ENCODE peak calls at places on chromosomes 12 and 14, in nine cellular contexts. B is CD4-positive, CD25-positive, alpha-beta regulatory T cell; C is right atrium auricular region; V is lung; H is Peyer's patch; T is OCI-LY7; W is A549; E is PC-9; N is psoas muscle. U is an unnamed sample. For H3K4me1 and H3K9me3, the result is how much of the 10 kb centered on the place peaks cover.

GRCh38 chr12:131135786-131136538 is 182.3 kb downstream of the ADGRD1 start:
- DNase-seq in H (no peak), B (no peak), E (no peak), C (no peak), W (no peak), V (no peak), N (no peak), T (no peak), U (no peak)

GRCh38 chr12:19671695-19672094 is 232.4 kb downstream of the AEBP2 start:
- DNase-seq in N (no peak), C (no peak), H (no peak), W (no peak), T (no peak), V (no peak), B (no peak), E (no peak), U (no peak)

GRCh38 chr12:90015228-90015627 is 306.6 kb upstream of the ATP2B1 start:
- DNase-seq in E (no peak), T (no peak), B (no peak), V (no peak), C (no peak), W (no peak), N (no peak), H (no peak), U (no peak)

GRCh38 chr12:51357374-51358047 is 11.0 kb upstream of the CELA1 start:
- DNase-seq in B (no peak), C (no peak), E (no peak), N (no peak), V (no peak), H (peak), W (no peak), T (peak), U (no peak)

GRCh38 chr14:91354979-91355685 is 62.5 kb downstream of the CCDC88C start:
- DNase-seq in H (no peak), N (no peak), V (no peak), B (no peak), T (peak), E (no peak), C (no peak), W (peak), U (peak)

GRCh38 chr14:99598774-99599173 is 5.2 kb downstream of the CCDC85C start:
- DNase-seq in C (no peak), E (no peak), B (no peak), H (no peak), V (no peak), T (no peak), W (no peak), N (no peak), U (no peak)

GRCh38 chr12:67388331-67389163 is 119.4 kb downstream of the CAND1 start:
- DNase-seq in V (no peak), T (peak), B (no peak), H (no peak), E (no peak), W (peak), C (no peak), N (no peak), U (no peak)

GRCh38 chr12:19287302-19287701 is 152.0 kb upstream of the AEBP2 start:
- DNase-seq in H (no peak), E (no peak), B (no peak), C (no peak), T (no peak), V (no peak), N (no peak), W (no peak), U (no peak)

GRCh38 chr12:75553398-75553797 is 42.0 kb upstream of the KRR1 start:
- DNase-seq in H (no peak), T (no peak), V (no peak), E (peak), W (no peak), B (no peak), C (no peak), N (no peak), U (no peak)

GRCh38 chr14:35761922-35762321 is 47.2 kb downstream of the RALGAPA1 start:
- DNase-seq in V (no peak), W (no peak), C (no peak), N (no peak), T (no peak), E (no peak), H (no peak), B (no peak), U (no peak)

GRCh38 chr12:120496353-120497340 is 734 bp downstream of the DYNLL1 start:
- DNase-seq in V (peak), N (peak), C (peak), W (peak), B (peak), H (peak), T (peak), E (peak), U (peak)

GRCh38 chr12:70543444-70543843 is 93.8 kb downstream of the PTPRB start:
- DNase-seq in H (no peak), T (no peak), E (peak), V (no peak), B (no peak), N (no peak), C (no peak), W (peak), U (no peak)

GRCh38 chr12:49962861-49963765 is 1.4 kb downstream of the AQP5 start:
- DNase-seq in T (no peak), V (peak), W (peak), H (no peak), E (peak), N (no peak), B (no peak), C (no peak), U (peak)

GRCh38 chr14:54776361-54777001 is 126.1 kb downstream of the GCH1 start:
- DNase-seq in V (no peak), T (no peak), W (no peak), B (peak), E (peak), N (peak), C (no peak), H (peak), U (peak)

GRCh38 chr12:15074351-15074750 is 101.5 kb downstream of the PDE6H start:
- DNase-seq in N (no peak), H (no peak), V (no peak), B (no peak), C (no peak), E (no peak), T (no peak), W (no peak), U (no peak)

GRCh38 chr12:109878749-109879148 is 1.6 kb downstream of the GLTP start:
- DNase-seq in B (no peak), N (no peak), E (no peak), H (no peak), C (no peak), T (no peak), W (no peak), V (no peak), U (no peak)

GRCh38 chr14:100610511-100611217 is 23.4 kb upstream of the BEGAIN start:
- DNase-seq in W (peak), B (no peak), T (no peak), E (no peak), N (no peak), V (no peak), C (no peak), H (no peak), U (peak)

GRCh38 chr14:64804754-64805260 is 74.9 kb downstream of the SPTB start:
- DNase-seq in T (no peak), H (no peak), E (no peak), V (no peak), N (no peak), C (no peak), B (no peak), W (no peak), U (no peak)

GRCh38 chr12:27474344-27474743 is 27.8 kb downstream of the SMCO2 start:
- DNase-seq in W (no peak), B (no peak), V (no peak), N (no peak), H (no peak), T (no peak), E (no peak), C (no peak), U (no peak)

GRCh38 chr14:73761621-73762355 is 47.6 kb upstream of the PNMA1 start:
- DNase-seq in T (peak), B (no peak), C (no peak), E (no peak), W (no peak), H (no peak), V (no peak), N (no peak), U (no peak)
- H3K4me1 ChIP-seq in T (half or more), B (half or more), C (half or more), E (under half), W (half or more), H (half or more), V (under half), N (half or more), U (half or more)

GRCh38 chr14:105857816-105858675 is 331.7 kb downstream of the TMEM121 start:
- DNase-seq in C (no peak), E (no peak), W (no peak), B (peak), V (no peak), H (peak), N (peak), T (peak), U (peak)

GRCh38 chr14:105855893-105856675 is 329.7 kb downstream of the TMEM121 start:
- DNase-seq in C (peak), N (no peak), H (peak), T (peak), W (no peak), E (no peak), V (no peak), B (no peak), U (peak)

GRCh38 chr14:105856676-105857222 is 330.4 kb downstream of the TMEM121 start:
- DNase-seq in H (peak), B (no peak), V (no peak), T (peak), E (no peak), W (no peak), N (no peak), C (no peak), U (peak)

GRCh38 chr14:105858676-105859025 is 332.3 kb downstream of the TMEM121 start:
- DNase-seq in B (peak), V (no peak), N (peak), H (peak), C (no peak), E (no peak), T (peak), W (no peak), U (peak)

GRCh38 chr14:105857223-105857815 is 330.9 kb downstream of the TMEM121 start:
- DNase-seq in E (no peak), H (peak), T (peak), W (no peak), B (peak), C (no peak), N (peak), V (no peak), U (peak)
- H3K9me3 ChIP-seq in E (under half), H (under half), T (under half), W (under half), B (under half), C (under half), N (under half), V (under half), U (under half)

DNA sequence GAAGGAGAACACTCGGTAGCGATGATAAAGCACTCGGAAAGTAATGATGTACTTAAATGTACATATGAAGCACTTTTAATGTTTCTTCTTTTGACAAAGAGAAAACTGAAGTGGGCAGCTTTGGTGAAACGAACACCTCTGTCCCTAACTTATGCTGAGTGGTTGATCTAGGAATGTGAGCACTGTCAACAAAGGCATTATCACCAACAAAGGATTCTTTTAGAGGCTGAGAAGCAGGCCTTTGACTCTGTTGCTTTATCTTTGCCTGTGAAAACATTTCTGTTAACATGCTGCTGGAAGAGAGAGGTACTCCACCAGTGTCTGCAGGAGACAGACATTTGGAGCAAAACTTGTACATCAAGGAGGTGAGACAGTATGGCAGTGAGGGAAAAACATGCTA is 103.2 kb upstream of the VRK1 start:
- DNase-seq in V (no peak), E (no peak), B (no peak), H (no peak), N (no peak), W (no peak), T (no peak), C (no peak), U (no peak)
- H3K4me1 ChIP-seq in V (under half), E (under half), B (under half), H (under half), N (under half), W (under half), T (under half), C (under half), U (under half)

DNA sequence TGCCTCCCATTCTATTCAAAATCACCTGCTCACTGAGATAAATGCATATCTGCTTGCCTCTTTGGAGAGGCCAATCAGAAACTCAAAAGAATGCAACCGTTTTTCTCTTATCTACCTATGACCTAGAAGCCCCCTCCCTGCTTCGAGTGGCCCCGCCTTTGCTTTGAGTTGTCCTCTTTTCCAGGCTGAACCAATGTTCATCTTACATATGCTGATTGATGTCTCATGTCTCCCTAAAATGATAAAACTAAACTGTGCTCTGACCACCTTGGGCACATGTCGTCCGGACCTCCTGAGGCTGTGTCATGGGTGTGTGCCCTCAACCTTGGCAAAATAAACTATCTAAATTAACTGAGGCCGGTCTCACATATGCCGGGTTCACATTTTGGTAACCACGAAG is 64.1 kb upstream of the HECTD1 start:
- DNase-seq in E (no peak), C (no peak), V (no peak), N (no peak), B (no peak), H (no peak), T (no peak), W (no peak), U (no peak)
- H3K9me3 ChIP-seq in E (under half), C (under half), V (under half), N (under half), B (under half), H (under half), T (under half), W (under half), U (under half)

GRCh38 chr14:94408546-94409095 is 20.2 kb upstream of the SERPINA1 start:
- DNase-seq in E (no peak), B (no peak), W (no peak), N (no peak), H (no peak), V (no peak), T (no peak), C (no peak), U (no peak)

GRCh38 chr14:94406910-94407309 is 18.5 kb upstream of the SERPINA1 start:
- DNase-seq in C (no peak), W (no peak), T (no peak), B (no peak), H (no peak), E (no peak), V (no peak), N (no peak), U (no peak)

GRCh38 chr14:94407906-94408305 is 19.5 kb upstream of the SERPINA1 start:
- DNase-seq in W (no peak), T (no peak), V (no peak), C (no peak), N (no peak), B (no peak), E (no peak), H (no peak), U (no peak)

GRCh38 chr14:94412671-94413638 is 24.6 kb upstream of the SERPINA1 start:
- DNase-seq in H (no peak), E (no peak), T (no peak), W (no peak), C (no peak), V (no peak), N (no peak), B (no peak), U (no peak)

GRCh38 chr14:94411638-94412037 is 23.2 kb upstream of the SERPINA1 start:
- DNase-seq in T (no peak), N (no peak), B (no peak), H (no peak), C (no peak), E (no peak), W (no peak), V (no peak), U (peak)
- H3K4me1 ChIP-seq in T (under half), N (under half), B (under half), H (under half), C (under half), E (under half), W (under half), V (under half), U (under half)